ENCODE peak calls at places on chromosomes 1 and 21, in seven cellular contexts. S, C, H, N, M, A and K are unnamed samples.

GRCh38 chr21:29175408-29176147 is 45.1 kb downstream of the MAP3K7CL start:
- DNase-seq in H (peak; percentile 84), S (no peak), N (peak; percentile 81), C (no peak), A (no peak), M (no peak), K (peak; percentile 69)

GRCh38 chr1:11713095-11713494 is 21.6 kb downstream of the DRAXIN start:
- DNase-seq in C (no peak), N (no peak), M (no peak), H (no peak), S (no peak), A (no peak), K (no peak)

GRCh38 chr1:202063093-202063492 is 52.7 kb downstream of the ELF3 start:
- DNase-seq in A (no peak), S (no peak), C (no peak), H (peak; percentile 9), M (no peak), N (peak; percentile 13), K (peak; percentile 33)

GRCh38 chr1:12123172-12123571 is 43.6 kb upstream of the TNFRSF1B start:
- DNase-seq in N (no peak), M (no peak), H (no peak), A (no peak), C (no peak), S (no peak), K (no peak)

GRCh38 chr1:58620926-58621325 is 43.9 kb upstream of the TACSTD2 start:
- DNase-seq in A (no peak), S (no peak), C (no peak), N (no peak), H (no peak), M (no peak), K (peak; percentile 81)

GRCh38 chr1:38327559-38327973 is 281.0 kb upstream of the POU3F1 start:
- DNase-seq in S (no peak), M (no peak), C (no peak), H (no peak), N (peak; percentile 16), A (no peak), K (no peak)

GRCh38 chr21:43211085-43212071 is 42.6 kb downstream of the CRYAA start:
- DNase-seq in M (no peak), C (no peak), A (no peak), S (no peak), H (no peak), N (no peak), K (no peak)

GRCh38 chr1:110292327-110292741 is 46.8 kb upstream of the RBM15 start:
- DNase-seq in A (no peak), C (no peak), S (no peak), M (no peak), H (peak; percentile 14), N (peak; percentile 62), K (peak; percentile 35)

GRCh38 chr1:23452011-23452411 is 27.5 kb upstream of the TCEA3 start:
- DNase-seq in S (no peak), H (no peak), C (no peak), A (no peak), M (no peak), N (no peak), K (peak; percentile 99)

GRCh38 chr1:196063307-196063706 is 544.9 kb downstream of the KCNT2 start:
- DNase-seq in H (no peak), M (no peak), N (no peak), C (no peak), S (no peak), A (no peak), K (no peak)

GRCh38 chr1:47187226-47187925 is 2.5 kb downstream of the PDZK1IP1 start:
- DNase-seq in N (no peak), C (no peak), M (no peak), A (no peak), H (no peak), S (no peak), K (no peak)

GRCh38 chr21:38979271-38980196 is 173.8 kb downstream of the ETS2 start:
- DNase-seq in M (no peak), N (no peak), S (no peak), A (no peak), H (no peak), C (no peak), K (peak; percentile 16)

GRCh38 chr1:28602536-28603439 is 10.7 kb downstream of the RAB42 start:
- DNase-seq in S (no peak), A (no peak), H (peak; percentile 75), C (peak; percentile 54), M (peak; percentile 42), N (peak; percentile 95), K (peak; percentile 56)

GRCh38 chr1:199279872-199280649 is 641.2 kb downstream of the PTPRC start:
- DNase-seq in M (no peak), S (no peak), N (peak; percentile 65), C (no peak), A (no peak), H (peak; percentile 46), K (no peak)

GRCh38 chr1:6245086-6245868 is 1.3 kb downstream of the HES3 start:
- DNase-seq in M (no peak), C (peak; percentile 95), A (no peak), H (peak; percentile 41), N (peak; percentile 91), S (no peak), K (peak; percentile 90)

GRCh38 chr1:235831148-235831547 is 35.6 kb downstream of the LYST start:
- DNase-seq in C (peak; percentile 34), M (peak; percentile 28), H (peak; percentile 20), S (no peak), A (no peak), N (peak; percentile 27), K (no peak)

GRCh38 chr1:6832789-6833188 is 47.5 kb downstream of the CAMTA1 start:
- DNase-seq in C (no peak), S (no peak), M (no peak), H (no peak), N (no peak), A (peak; percentile 20), K (no peak)

GRCh38 chr1:23585321-23586022 is 26.2 kb upstream of the ID3 start:
- DNase-seq in M (peak; percentile 97), A (no peak), N (peak; percentile 97), C (no peak), S (no peak), H (peak; percentile 94), K (peak; percentile 73)

GRCh38 chr1:56516539-56517252 is 62.7 kb downstream of the PLPP3 start:
- DNase-seq in H (peak; percentile 14), N (peak; percentile 40), S (no peak), M (peak; percentile 12), C (peak; percentile 47), A (no peak), K (peak; percentile 43)

GRCh38 chr1:94619731-94620130 is 78.2 kb upstream of the F3 start:
- DNase-seq in H (no peak), A (no peak), M (no peak), S (no peak), C (no peak), N (no peak), K (no peak)

GRCh38 chr1:82449671-82450070 is 648.9 kb downstream of the ADGRL2 start:
- DNase-seq in S (no peak), M (peak; percentile 1), H (peak; percentile 73), C (no peak), N (peak; percentile 76), A (no peak), K (no peak)

GRCh38 chr1:235357485-235358378 is 9.5 kb upstream of the TBCE start:
- DNase-seq in M (no peak), S (no peak), C (no peak), N (no peak), H (no peak), A (no peak), K (no peak)

GRCh38 chr1:183222909-183223308 is 36.8 kb downstream of the LAMC2 start:
- DNase-seq in H (no peak), N (no peak), A (no peak), M (no peak), S (no peak), C (no peak), K (peak; percentile 82)

GRCh38 chr1:71630073-71630472 is 549.2 kb upstream of the ZRANB2 start:
- DNase-seq in N (no peak), A (no peak), S (no peak), H (no peak), C (no peak), M (no peak), K (no peak)

GRCh38 chr21:37463083-37463780 is 96.7 kb downstream of the DYRK1A start:
- DNase-seq in C (peak; percentile 24), A (no peak), N (peak; percentile 56), M (no peak), H (peak; percentile 37), S (peak; percentile 44), K (no peak)